ENCODE peak calls at places on chromosomes 6 and 20, in seven cellular contexts. W is cardiac muscle cell, Y is left ventricle myocardium inferior, J is dorsolateral prefrontal cortex, Q is neural progenitor cell, D is hepatocyte, A is SK-N-SH. L is an unnamed sample.

GRCh38 chr20:295804-296203 is 1.6 kb upstream of the ZCCHC3 start:
- DNase-seq in J (no peak), D (no peak), A (no peak), Q (no peak), Y (no peak), W (no peak), L (no peak)

GRCh38 chr6:159106627-159107241 is 61.9 kb upstream of the TAGAP start:
- DNase-seq in W (peak; percentile 71), J (peak; percentile 86), Q (peak; percentile 66), A (no peak), D (no peak), Y (peak; percentile 68), L (peak; percentile 93)

GRCh38 chr6:12312736-12313135 is 22.6 kb downstream of the EDN1 start:
- DNase-seq in A (no peak), D (no peak), Q (no peak), Y (no peak), J (no peak), W (no peak), L (no peak)

GRCh38 chr20:48238326-48238725 is 453.0 kb upstream of the SULF2 start:
- DNase-seq in W (peak; percentile 39), A (no peak), Y (no peak), J (no peak), Q (no peak), D (no peak), L (no peak)

GRCh38 chr6:38688579-38689087 is 14.3 kb downstream of the GLO1 start:
- DNase-seq in Q (peak; percentile 32), A (no peak), J (no peak), W (no peak), Y (no peak), D (no peak), L (no peak)

GRCh38 chr6:134123666-134124208 is 71.3 kb upstream of the SLC2A12 start:
- DNase-seq in Y (no peak), W (peak; percentile 92), J (no peak), D (peak; percentile 74), Q (peak; percentile 72), A (peak; percentile 53), L (peak; percentile 11)

GRCh38 chr6:108651781-108652227 is 91.1 kb downstream of the FOXO3 start:
- DNase-seq in D (no peak), J (no peak), Y (peak; percentile 36), A (no peak), Q (no peak), W (peak; percentile 79), L (no peak)

GRCh38 chr6:126516411-126516810 is 176.5 kb downstream of the CENPW start:
- DNase-seq in W (no peak), A (no peak), D (no peak), Y (no peak), Q (no peak), J (no peak), L (no peak)

GRCh38 chr20:48904566-48905321 is 16.8 kb upstream of the ARFGEF2 start:
- DNase-seq in J (peak; percentile 71), Q (peak; percentile 73), W (peak; percentile 81), A (peak; percentile 68), D (peak; percentile 78), Y (peak; percentile 37), L (peak; percentile 66)

GRCh38 chr6:150717419-150717818 is 117.7 kb downstream of the PLEKHG1 start:
- DNase-seq in A (no peak), Y (no peak), J (no peak), Q (no peak), D (peak; percentile 60), W (no peak), L (no peak)

GRCh38 chr20:38196592-38196991 is 31.5 kb upstream of the TGM2 start:
- DNase-seq in Q (no peak), J (no peak), D (peak; percentile 64), A (no peak), W (peak; percentile 97), Y (peak; percentile 82), L (no peak)

GRCh38 chr6:11389977-11390376 is 147.6 kb upstream of the TMEM170B start:
- DNase-seq in Y (no peak), D (no peak), W (no peak), J (no peak), Q (no peak), A (no peak), L (no peak)

GRCh38 chr6:36722879-36723278 is 25.3 kb downstream of the RAB44 start:
- DNase-seq in D (no peak), J (no peak), Y (no peak), A (no peak), W (no peak), Q (no peak), L (no peak)

GRCh38 chr6:7727951-7728854 is 2.3 kb downstream of the BMP6 start:
- DNase-seq in A (peak; percentile 29), J (peak; percentile 39), Q (peak; percentile 80), Y (peak; percentile 26), W (peak; percentile 37), D (peak; percentile 18), L (no peak)

GRCh38 chr6:21601932-21602390 is 8.4 kb downstream of the SOX4 start:
- DNase-seq in J (no peak), D (no peak), W (no peak), A (no peak), Q (no peak), Y (no peak), L (no peak)

GRCh38 chr6:42316390-42316970 is 98.8 kb upstream of the MRPS10 start:
- DNase-seq in A (no peak), D (peak; percentile 41), J (no peak), Y (no peak), Q (peak; percentile 25), W (peak; percentile 60), L (no peak)

GRCh38 chr6:37765182-37765780 is 54.2 kb upstream of the ZFAND3 start:
- DNase-seq in J (no peak), Q (no peak), A (peak; percentile 67), Y (no peak), D (no peak), W (no peak), L (no peak)

GRCh38 chr6:106745396-106745795 is 116.0 kb downstream of the QRSL1 start:
- DNase-seq in A (no peak), Y (no peak), J (no peak), Q (no peak), D (no peak), W (no peak), L (no peak)

GRCh38 chr6:163461696-163462095 is 47.2 kb downstream of the QKI start:
- DNase-seq in D (no peak), J (no peak), Q (no peak), A (no peak), W (no peak), Y (no peak), L (no peak)

DNA sequence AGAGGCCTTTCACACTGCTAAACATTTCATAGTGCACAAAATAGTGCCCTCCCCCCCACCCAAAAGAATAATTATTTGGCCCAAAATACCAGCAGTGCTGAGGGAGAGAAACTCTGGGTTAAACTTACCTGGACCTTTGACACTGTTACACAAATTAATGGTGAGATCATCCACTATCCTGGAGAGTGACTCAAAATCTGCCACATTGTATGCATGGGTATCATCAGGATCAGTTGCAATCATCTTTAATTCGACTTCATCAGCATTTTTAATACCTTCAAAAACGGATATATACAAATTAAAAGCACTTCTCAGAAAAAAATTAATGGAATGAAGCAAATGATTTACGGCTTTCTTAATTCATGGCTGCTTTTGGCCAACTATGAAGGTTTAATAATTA is 54.8 kb downstream of the COL12A1 start:
- DNase-seq in D (no peak), W (no peak), Y (no peak), J (no peak), Q (no peak), A (no peak), L (no peak)
- H3K27ac ChIP-seq in D (no peak overlapping the region), W (no peak overlapping the region), Y (no peak overlapping the region), J (no peak overlapping the region), Q (no peak overlapping the region), A (no peak overlapping the region), L (no peak overlapping the region)

GRCh38 chr20:63240004-63240403 is 4.3 kb downstream of the BIRC7 start:
- DNase-seq in W (no peak), A (no peak), Y (no peak), D (no peak), J (no peak), Q (no peak), L (no peak)

GRCh38 chr20:63242736-63243135 is 7.0 kb downstream of the BIRC7 start:
- DNase-seq in W (no peak), Q (no peak), J (no peak), Y (no peak), D (no peak), A (no peak), L (no peak)

GRCh38 chr20:63243604-63244247 is 8.0 kb downstream of the BIRC7 start:
- DNase-seq in D (no peak), A (no peak), J (no peak), Y (no peak), W (no peak), Q (no peak), L (no peak)

GRCh38 chr20:63239431-63239830 is 3.7 kb downstream of the BIRC7 start:
- DNase-seq in A (no peak), Q (no peak), W (no peak), D (no peak), Y (no peak), J (no peak), L (no peak)

DNA sequence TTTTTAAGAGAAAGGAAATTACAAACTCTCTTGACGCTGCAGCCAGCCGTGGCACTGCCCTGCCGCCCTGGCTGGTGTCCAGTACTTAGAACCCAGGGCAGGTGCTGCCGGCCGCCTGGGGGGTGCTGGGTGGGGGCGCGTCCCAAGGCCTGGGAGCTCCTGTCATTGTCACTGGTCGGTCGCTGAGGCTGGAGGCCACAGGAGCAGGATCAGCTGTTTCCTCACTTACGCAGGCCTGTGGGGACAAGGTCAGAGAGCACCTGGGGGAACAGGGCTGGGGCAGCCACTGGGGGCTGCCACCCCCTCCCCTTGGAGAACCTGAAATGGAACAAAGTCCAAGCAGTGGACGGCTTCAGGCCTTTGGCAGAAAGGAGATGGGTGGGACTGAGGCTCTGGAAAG is 5.6 kb downstream of the BIRC7 start:
- DNase-seq in A (no peak), D (no peak), J (no peak), Y (no peak), W (no peak), Q (no peak), L (no peak)
- H3K27me3 ChIP-seq in A (no peaks in the 10 kb centered on the region), D (no peaks in the 10 kb centered on the region), J (no peaks in the 10 kb centered on the region), Y (peaks cover 76% of the 10 kb centered on the region), W (no peaks in the 10 kb centered on the region), Q (no peaks in the 10 kb centered on the region), L (no peaks in the 10 kb centered on the region)

DNA sequence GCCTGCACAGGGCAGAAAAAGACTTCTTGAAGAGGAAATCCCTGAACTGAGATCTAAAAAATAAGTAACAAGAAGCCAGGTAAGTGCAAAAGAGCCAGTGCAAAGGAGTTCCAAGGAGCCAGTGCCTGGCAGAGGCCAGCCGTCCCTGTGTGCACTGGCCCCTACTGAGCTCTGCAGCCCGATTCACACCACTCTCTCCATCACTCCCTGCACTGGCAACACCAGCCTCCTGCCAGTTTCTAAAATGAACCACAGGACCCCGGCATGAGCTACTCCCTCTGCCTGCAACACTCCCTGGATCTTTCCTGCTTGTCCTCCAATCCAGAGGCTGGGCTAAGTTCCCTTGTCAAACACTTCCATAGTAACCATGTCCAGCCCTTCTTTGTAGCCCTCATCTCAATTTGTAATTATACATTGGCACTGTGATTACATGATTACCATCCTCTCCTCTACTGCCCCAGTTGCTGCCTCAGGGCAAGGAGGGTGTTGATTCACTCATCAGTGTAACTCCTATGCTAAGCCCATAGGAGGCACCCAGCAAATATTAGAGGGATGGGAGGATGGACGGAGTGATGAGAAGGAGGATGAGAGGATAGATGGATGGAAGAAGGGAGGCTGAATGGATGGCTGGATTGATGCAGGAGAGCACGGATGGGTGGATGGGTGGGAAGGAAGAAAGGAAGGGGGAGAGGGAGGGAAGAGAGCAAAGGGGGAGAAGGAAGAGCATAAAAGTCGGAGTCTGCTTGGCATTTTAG is 49.3 kb downstream of the SIRPA start:
- DNase-seq in Q (no peak), W (no peak), Y (no peak), D (no peak), J (no peak), A (no peak), L (no peak)
- TF ChIP-seq CTCF in Q (no peak), W (peak; percentile 10), Y (no peak), D (no peak), J (no peak), A (no peak), L (no peak)

GRCh38 chr6:136782021-136782770 is 10.1 kb downstream of the MAP3K5 start:
- DNase-seq in J (no peak), Q (no peak), A (no peak), Y (no peak), W (peak; percentile 69), D (no peak), L (no peak)
- H3K27ac ChIP-seq in J (no peak overlapping the region), Q (no peak overlapping the region), A (peak overlapping the region; percentile 73), Y (peak overlapping the region; percentile 58), W (no peak overlapping the region), D (no peak overlapping the region), L (no peak overlapping the region)

L was measured in CD4-positive, alpha-beta T cell.